ENCODE peak calls at places on chromosomes 5 and 9, in six cellular contexts. W is psoas muscle, A is GM23338, M is AG04450, Y is pancreas, S is IMR-90. H is an unnamed sample.

GRCh38 chr9:127909839-127910273 is 7.0 kb downstream of the ST6GALNAC4 start:
- DNase-seq in Y (no peak), S (no peak), A (no peak), M (no peak), W (peak; percentile 38), H (no peak)

GRCh38 chr5:79845448-79846197 is 145.4 kb downstream of the MTX3 start:
- DNase-seq in M (peak; percentile 53), A (no peak), W (no peak), S (peak; percentile 89), Y (no peak), H (no peak)

GRCh38 chr5:80192507-80193241 is 63.2 kb downstream of the SERINC5 start:
- DNase-seq in A (no peak), S (peak; percentile 51), Y (no peak), W (no peak), M (no peak), H (peak; percentile 68)

GRCh38 chr9:96169488-96169887 is 132.5 kb downstream of the HSD17B3 start:
- DNase-seq in S (peak; percentile 4), Y (no peak), W (no peak), M (no peak), A (peak; percentile 88), H (peak; percentile 69)

GRCh38 chr5:156812959-156813358 is 37.1 kb upstream of the PPP1R2B start:
- DNase-seq in W (no peak), S (no peak), A (no peak), M (no peak), Y (no peak), H (no peak)

GRCh38 chr5:110019780-110020179 is 330.1 kb downstream of the MAN2A1 start:
- DNase-seq in Y (no peak), W (no peak), M (no peak), A (no peak), S (no peak), H (no peak)

GRCh38 chr5:138936225-138936967 is 61.3 kb upstream of the LRRTM2 start:
- DNase-seq in A (peak; percentile 44), S (no peak), W (peak; percentile 56), Y (no peak), M (no peak), H (no peak)

GRCh38 chr5:80904533-80905187 is 55.5 kb upstream of the RASGRF2 start:
- DNase-seq in W (no peak), M (no peak), Y (no peak), S (no peak), A (peak; percentile 3), H (no peak)

GRCh38 chr9:6575324-6575758 is 70.2 kb downstream of the GLDC start:
- DNase-seq in M (no peak), Y (no peak), S (no peak), W (no peak), A (no peak), H (no peak)

GRCh38 chr5:177557041-177557647 is 2.8 kb upstream of the FAM193B start:
- DNase-seq in M (no peak), A (peak; percentile 49), S (no peak), W (no peak), Y (no peak), H (no peak)

GRCh38 chr9:35606138-35606504 is 1.1 kb downstream of the TESK1 start:
- DNase-seq in A (no peak), W (no peak), M (no peak), S (no peak), Y (no peak), H (peak; percentile 65)
- H3K27ac ChIP-seq in A (no peak overlapping the region), W (peak overlapping the region; percentile 95), M (no peak overlapping the region), S (peak overlapping the region; percentile 29), Y (no peak overlapping the region), H (peak overlapping the region; percentile 95)

DNA sequence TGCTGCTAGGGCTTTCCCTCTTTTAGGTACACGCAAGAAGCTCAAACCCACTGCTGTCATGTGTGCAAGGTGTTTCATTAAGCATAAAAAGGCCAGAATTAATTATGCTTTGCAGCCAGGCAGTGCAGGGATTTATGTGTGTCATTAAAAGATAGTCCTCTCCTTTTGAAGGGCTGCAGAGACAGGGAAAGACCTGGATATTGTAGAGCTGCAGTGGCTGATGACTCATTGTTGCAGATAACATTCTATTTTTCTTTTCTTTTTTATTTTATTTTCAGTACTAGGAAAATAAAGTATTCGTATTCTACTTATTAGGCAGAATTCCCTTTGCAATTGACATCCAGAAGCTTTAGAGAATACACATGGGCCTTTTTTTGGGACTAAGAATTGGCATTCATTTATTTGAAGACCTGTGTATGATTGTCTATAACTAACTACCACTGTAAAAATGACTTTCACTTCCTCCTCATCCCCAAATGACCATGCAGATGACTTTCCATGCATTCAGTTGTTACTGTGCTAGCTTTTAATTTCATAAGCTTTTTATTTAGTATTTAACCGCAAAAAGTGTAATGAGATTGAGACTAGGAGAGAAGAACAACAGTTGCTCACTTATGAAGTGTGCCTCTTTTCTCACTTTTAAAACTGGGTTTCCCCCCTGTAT is 113.0 kb downstream of the PAM start:
- DNase-seq in M (no peak), A (no peak), W (no peak), S (peak; percentile 41), Y (no peak), H (no peak)
- H3K4me3 ChIP-seq in M (no peak overlapping the region), A (no peak overlapping the region), W (peak overlapping the region; percentile 84), S (no peak overlapping the region), Y (no peak overlapping the region), H (no peak overlapping the region)

GRCh38 chr5:113749334-113749733 is 235.8 kb downstream of the YTHDC2 start:
- DNase-seq in W (no peak), M (no peak), Y (no peak), A (peak; percentile 69), S (no peak), H (no peak)

DNA sequence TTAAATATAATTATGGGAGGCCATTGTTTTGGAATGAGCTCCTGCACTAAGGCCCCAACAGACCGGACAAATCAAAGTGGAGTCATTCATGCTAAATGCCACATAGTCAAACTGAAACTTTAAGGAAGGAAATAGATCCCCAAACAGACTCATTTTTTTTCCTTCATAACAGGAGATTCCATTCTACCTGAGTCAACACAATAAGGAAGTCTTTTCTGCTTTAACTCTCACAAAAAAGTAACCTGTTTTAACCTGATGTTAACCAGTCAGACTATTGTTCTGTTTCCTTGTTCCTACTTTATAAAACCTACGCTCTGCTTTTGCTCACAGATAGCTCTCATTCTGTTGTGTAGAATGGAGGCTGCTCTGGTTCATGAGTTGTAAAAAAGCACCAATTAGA is 234.9 kb downstream of the YTHDC2 start:
- DNase-seq in M (no peak), Y (no peak), S (no peak), W (no peak), A (no peak), H (no peak)
- H3K27ac ChIP-seq in M (no peak overlapping the region), Y (no peak overlapping the region), S (no peak overlapping the region), W (no peak overlapping the region), A (no peak overlapping the region), H (no peak overlapping the region)

DNA sequence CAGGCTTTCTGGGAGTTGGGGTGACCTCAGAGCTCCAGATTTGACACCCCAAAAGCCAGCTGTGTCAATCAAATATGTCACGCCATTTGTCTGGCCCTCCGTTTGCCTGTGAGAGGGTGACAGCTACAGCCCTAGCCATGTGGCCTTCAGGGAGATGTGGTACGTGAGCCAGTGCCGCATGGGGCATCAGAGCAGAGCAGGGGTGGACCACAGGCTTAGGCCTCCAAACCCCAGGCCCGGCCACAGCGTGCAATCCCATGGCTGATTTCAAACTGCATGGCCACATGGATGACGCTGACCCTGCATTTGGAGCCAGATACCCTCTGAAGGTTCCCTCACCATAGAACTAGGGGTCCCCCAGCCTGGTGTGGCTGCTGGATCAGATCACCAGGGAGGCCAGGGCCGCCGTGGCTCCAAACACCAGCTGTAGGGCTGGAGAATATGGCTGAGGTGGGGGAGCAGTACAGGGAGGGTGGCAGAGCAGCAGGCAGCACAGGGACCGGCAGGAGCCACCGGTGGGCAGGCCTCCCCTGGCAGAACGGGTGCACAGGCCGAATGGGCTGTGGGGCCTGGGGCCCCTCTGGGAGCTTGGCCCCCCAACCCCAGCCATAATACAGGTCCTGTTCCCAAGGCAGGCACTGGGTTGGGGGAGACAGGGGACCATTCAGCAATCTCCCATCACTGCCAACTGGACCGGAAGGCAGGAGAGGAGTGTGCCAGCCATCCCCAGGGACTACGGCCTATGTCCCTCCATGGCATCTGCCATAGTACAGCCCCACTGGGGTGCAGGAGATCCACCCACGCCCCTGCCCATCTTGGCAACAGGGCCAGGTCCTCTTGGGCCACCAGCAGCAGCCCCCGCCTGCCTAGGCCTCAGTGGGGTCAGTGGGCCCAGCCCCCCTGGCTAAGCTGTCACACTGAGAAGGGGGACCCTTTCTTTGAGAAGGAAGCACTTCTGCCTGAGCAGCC is 1.5 kb downstream of the SAPCD2 start:
- DNase-seq in S (no peak), A (no peak), Y (no peak), W (no peak), M (no peak), H (no peak)
- H3K4me3 ChIP-seq in S (no peak overlapping the region), A (peak overlapping the region; percentile 71), Y (no peak overlapping the region), W (no peak overlapping the region), M (peak overlapping the region; percentile 27), H (no peak overlapping the region)

GRCh38 chr5:172897691-172898512 is 61.3 kb upstream of the RPL26L1 start:
- DNase-seq in S (peak; percentile 97), Y (no peak), A (no peak), W (peak; percentile 50), M (peak; percentile 83), H (no peak)
- H3K27ac ChIP-seq in S (peak overlapping the region; percentile 98), Y (peak overlapping the region; percentile 59), A (no peak overlapping the region), W (peak overlapping the region; percentile 97), M (peak overlapping the region; percentile 99), H (peak overlapping the region; percentile 87)

GRCh38 chr9:34958411-34958982 is 412 bp downstream of the PHF24 start:
- DNase-seq in M (no peak), S (no peak), A (no peak), W (no peak), Y (no peak), H (no peak)
- H3K4me3 ChIP-seq in M (peak overlapping the region; percentile 25), S (no peak overlapping the region), A (peak overlapping the region; percentile 63), W (peak overlapping the region; percentile 61), Y (no peak overlapping the region), H (no peak overlapping the region)

GRCh38 chr9:91421987-91422765 is 1.5 kb downstream of the NFIL3 start:
- DNase-seq in A (no peak), M (no peak), Y (peak; percentile 28), W (no peak), S (peak; percentile 41), H (no peak)
- H3K27ac ChIP-seq in A (no peak overlapping the region), M (peak overlapping the region; percentile 91), Y (peak overlapping the region; percentile 97), W (peak overlapping the region; percentile 95), S (peak overlapping the region; percentile 92), H (peak overlapping the region; percentile 98)

H was measured in sigmoid colon.